ENCODE peak calls at places on chromosomes 13 and 19, in seven cellular contexts. One of them, this sample, is unnamed.
A peak's percentile ranks its signal among the peaks of the same experiment; 100 is the strongest.

GRCh38 chr19:45885556-45886426 is at the start of gene IRF2BP1:
- DNase-seq in NCI-H2029: peak; percentile 92
- DNase-seq in esophagus muscularis mucosa: peak; percentile 97
- DNase-seq in neural crest cell: peak; percentile 82
- DNase-seq in progenitor cell of endocrine pancreas: peak; percentile 80
- DNase-seq in brain microvascular endothelial cell: peak; percentile 88
- DNase-seq in C1 segment of cervical spinal cord: peak; percentile 81
- DNase-seq in this sample: peak; percentile 87

GRCh38 chr19:49513746-49514118 is 1.3 kb downstream of the FCGRT start:
- DNase-seq in brain microvascular endothelial cell: no peak
- DNase-seq in C1 segment of cervical spinal cord: no peak
- DNase-seq in neural crest cell: no peak
- DNase-seq in progenitor cell of endocrine pancreas: no peak
- DNase-seq in esophagus muscularis mucosa: no peak
- DNase-seq in NCI-H2029: no peak
- DNase-seq in this sample: no peak

GRCh38 chr19:17105548-17105947 is 30.0 kb downstream of the MYO9B start:
- DNase-seq in esophagus muscularis mucosa: no peak
- DNase-seq in neural crest cell: no peak
- DNase-seq in brain microvascular endothelial cell: no peak
- DNase-seq in C1 segment of cervical spinal cord: no peak
- DNase-seq in progenitor cell of endocrine pancreas: no peak
- DNase-seq in NCI-H2029: no peak
- DNase-seq in this sample: no peak

GRCh38 chr19:55247621-55248099 is 11.2 kb downstream of the PPP6R1 start:
- DNase-seq in NCI-H2029: no peak
- DNase-seq in brain microvascular endothelial cell: peak; percentile 32
- DNase-seq in esophagus muscularis mucosa: no peak
- DNase-seq in C1 segment of cervical spinal cord: no peak
- DNase-seq in progenitor cell of endocrine pancreas: no peak
- DNase-seq in neural crest cell: no peak
- DNase-seq in this sample: no peak

GRCh38 chr19:1064661-1065605 is 2.0 kb upstream of the ARHGAP45 start:
- DNase-seq in neural crest cell: peak; percentile 72
- DNase-seq in brain microvascular endothelial cell: no peak
- DNase-seq in progenitor cell of endocrine pancreas: peak; percentile 59
- DNase-seq in esophagus muscularis mucosa: no peak
- DNase-seq in NCI-H2029: peak; percentile 55
- DNase-seq in C1 segment of cervical spinal cord: no peak
- DNase-seq in this sample: peak; percentile 19

GRCh38 chr13:114177245-114178010 is 1.6 kb upstream of the CFAP97D2 start:
- DNase-seq in neural crest cell: no peak
- DNase-seq in NCI-H2029: no peak
- DNase-seq in C1 segment of cervical spinal cord: no peak
- DNase-seq in esophagus muscularis mucosa: no peak
- DNase-seq in progenitor cell of endocrine pancreas: no peak
- DNase-seq in brain microvascular endothelial cell: no peak
- DNase-seq in this sample: no peak

GRCh38 chr19:35006342-35006998 is 6.3 kb downstream of the GRAMD1A start:
- DNase-seq in C1 segment of cervical spinal cord: no peak
- DNase-seq in NCI-H2029: no peak
- DNase-seq in brain microvascular endothelial cell: peak; percentile 71
- DNase-seq in progenitor cell of endocrine pancreas: no peak
- DNase-seq in neural crest cell: no peak
- DNase-seq in esophagus muscularis mucosa: no peak
- DNase-seq in this sample: no peak

GRCh38 chr13:113904411-113904810 is 40.5 kb upstream of the GAS6 start:
- DNase-seq in neural crest cell: no peak
- DNase-seq in C1 segment of cervical spinal cord: no peak
- DNase-seq in brain microvascular endothelial cell: no peak
- DNase-seq in esophagus muscularis mucosa: peak; percentile 91
- DNase-seq in progenitor cell of endocrine pancreas: no peak
- DNase-seq in NCI-H2029: no peak
- DNase-seq in this sample: no peak